ENCODE peak calls at places on chromosomes 6 and 20, in five cellular contexts. K is T-helper 1 cell, N is ELF-1, R is EH, P is B cell. W is an unnamed sample.
A peak's percentile ranks its signal among the peaks of the same experiment; 100 is the strongest.

GRCh38 chr20:36017034-36017951 is 48.9 kb downstream of the CNBD2 start:
- DNase-seq in R (peak; percentile 92), K (no peak), N (no peak), P (no peak), W (peak; percentile 91)

GRCh38 chr6:55082021-55082420 is 92.3 kb upstream of the HCRTR2 start:
- DNase-seq in R (no peak), P (no peak), K (no peak), N (no peak), W (no peak)

GRCh38 chr6:14999106-14999505 is 246.8 kb upstream of the JARID2 start:
- DNase-seq in P (no peak), N (no peak), K (no peak), R (no peak), W (no peak)

GRCh38 chr6:107809966-107810365 is 14.1 kb downstream of the SCML4 start:
- DNase-seq in K (no peak), P (no peak), N (no peak), R (no peak), W (no peak)

GRCh38 chr6:118959903-118960302 is 24.9 kb upstream of the MCM9 start:
- DNase-seq in R (no peak), N (no peak), P (no peak), K (no peak), W (no peak)

GRCh38 chr6:136784910-136785746 is 7.1 kb downstream of the MAP3K5 start:
- DNase-seq in K (peak; percentile 80), P (no peak), R (peak; percentile 32), N (no peak), W (no peak)

GRCh38 chr6:135311446-135312200 is 130.5 kb downstream of the MYB start:
- DNase-seq in R (no peak), P (no peak), K (no peak), N (no peak), W (no peak)

GRCh38 chr6:43395822-43396221 is 26.4 kb upstream of the ZNF318 start:
- DNase-seq in P (no peak), R (no peak), N (no peak), K (no peak), W (no peak)

GRCh38 chr6:138099832-138100231 is 7.4 kb downstream of the PERP start:
- DNase-seq in K (no peak), R (peak; percentile 89), P (no peak), N (no peak), W (peak; percentile 86)

GRCh38 chr20:6026051-6026450 is 27.8 kb downstream of the LRRN4 start:
- DNase-seq in K (peak; percentile 17), P (no peak), N (no peak), R (peak; percentile 19), W (peak; percentile 46)

GRCh38 chr20:4102381-4102780 is 87.0 kb upstream of the RNF24 start:
- DNase-seq in K (no peak), R (peak; percentile 47), P (no peak), N (no peak), W (no peak)

GRCh38 chr6:20952605-20953004 is 418.3 kb downstream of the CDKAL1 start:
- DNase-seq in P (no peak), N (peak; percentile 24), R (peak; percentile 88), K (no peak), W (peak; percentile 72)

GRCh38 chr6:151698921-151699705 is 108.4 kb upstream of the ESR1 start:
- DNase-seq in P (no peak), R (no peak), N (no peak), K (no peak), W (no peak)

GRCh38 chr6:3596736-3597135 is 139.9 kb upstream of the SLC22A23 start:
- DNase-seq in K (no peak), R (no peak), N (no peak), P (no peak), W (no peak)

GRCh38 chr6:24460966-24461365 is 28.4 kb downstream of the GPLD1 start:
- DNase-seq in N (no peak), P (no peak), R (no peak), K (no peak), W (no peak)

GRCh38 chr20:40728470-40728869 is 39.4 kb upstream of the MAFB start:
- DNase-seq in N (no peak), K (no peak), R (peak; percentile 4), P (no peak), W (no peak)

GRCh38 chr20:62358728-62359490 is 8.2 kb downstream of the LAMA5 start:
- DNase-seq in K (no peak), P (no peak), N (peak; percentile 37), R (no peak), W (no peak)

GRCh38 chr20:1697592-1697991 is 40.0 kb upstream of the SIRPG start:
- DNase-seq in N (no peak), R (no peak), K (no peak), P (no peak), W (no peak)

GRCh38 chr20:50580016-50580747 is 70.0 kb downstream of the PTPN1 start:
- DNase-seq in K (peak; percentile 27), R (peak; percentile 65), P (peak; percentile 63), N (peak; percentile 79), W (peak; percentile 52)

GRCh38 chr6:36692220-36692619 is 5.4 kb upstream of the RAB44 start:
- DNase-seq in P (peak; percentile 86), R (no peak), N (no peak), K (peak; percentile 79), W (no peak)